ENCODE peak calls at places on chromosomes 6 and 20, in four cellular contexts. One of them, this sample, is unnamed.

GRCh38 chr6:79384845-79385244 is 150.4 kb upstream of the HMGN3 start:
- DNase-seq in EL: no peak
- DNase-seq in memory B cell: no peak
- DNase-seq in A549: no peak
- DNase-seq in this sample: no peak

GRCh38 chr6:81623106-81623834 is 129.2 kb downstream of the TENT5A start:
- DNase-seq in EL: no peak
- DNase-seq in memory B cell: no peak
- DNase-seq in A549: no peak
- DNase-seq in this sample: no peak

GRCh38 chr6:35128496-35128895 is 12.6 kb downstream of the TCP11 start:
- DNase-seq in EL: peak
- DNase-seq in memory B cell: no peak
- DNase-seq in A549: no peak
- DNase-seq in this sample: no peak

GRCh38 chr6:19866199-19866872 is 29.2 kb downstream of the ID4 start:
- DNase-seq in EL: no peak
- DNase-seq in memory B cell: no peak
- DNase-seq in A549: no peak
- DNase-seq in this sample: no peak

GRCh38 chr20:34222208-34222607 is 19.0 kb upstream of the ASIP start:
- DNase-seq in EL: peak
- DNase-seq in memory B cell: no peak
- DNase-seq in A549: no peak
- DNase-seq in this sample: no peak

GRCh38 chr6:169915769-169916550 is 164.5 kb downstream of the ERMARD start:
- DNase-seq in EL: no peak
- DNase-seq in memory B cell: no peak
- DNase-seq in A549: no peak
- DNase-seq in this sample: no peak

GRCh38 chr6:15160812-15161211 is 85.1 kb upstream of the JARID2 start:
- DNase-seq in EL: no peak
- DNase-seq in memory B cell: no peak
- DNase-seq in A549: no peak
- DNase-seq in this sample: no peak

GRCh38 chr6:36780517-36781210 is 58.6 kb downstream of the CPNE5 start:
- DNase-seq in EL: no peak
- DNase-seq in memory B cell: no peak
- DNase-seq in A549: no peak
- DNase-seq in this sample: no peak

GRCh38 chr6:104526383-104526782 is 333.3 kb downstream of the HACE1 start:
- DNase-seq in EL: no peak
- DNase-seq in memory B cell: no peak
- DNase-seq in A549: no peak
- DNase-seq in this sample: no peak

GRCh38 chr6:159039885-159040258 is 4.9 kb downstream of the TAGAP start:
- DNase-seq in EL: no peak
- DNase-seq in memory B cell: no peak
- DNase-seq in A549: no peak
- DNase-seq in this sample: no peak

GRCh38 chr6:57097596-57097995 is 7.6 kb downstream of the ZNF451 start:
- DNase-seq in EL: peak
- DNase-seq in memory B cell: no peak
- DNase-seq in A549: no peak
- DNase-seq in this sample: no peak

GRCh38 chr6:165821754-165822153 is 158.7 kb upstream of the PDE10A start:
- DNase-seq in EL: no peak
- DNase-seq in memory B cell: no peak
- DNase-seq in A549: no peak
- DNase-seq in this sample: no peak

GRCh38 chr6:11538049-11538798 is 675 bp downstream of the TMEM170B start:
- DNase-seq in EL: peak
- DNase-seq in memory B cell: peak
- DNase-seq in A549: peak
- DNase-seq in this sample: no peak

GRCh38 chr20:61037498-61037897 is 214.6 kb upstream of the CDH4 start:
- DNase-seq in EL: no peak
- DNase-seq in memory B cell: no peak
- DNase-seq in A549: no peak
- DNase-seq in this sample: no peak

GRCh38 chr6:14743465-14744211 is 502.2 kb upstream of the JARID2 start:
- DNase-seq in EL: peak
- DNase-seq in memory B cell: no peak
- DNase-seq in A549: peak
- DNase-seq in this sample: no peak